ENCODE peak calls at places on chromosomes 1 and 21, in six cellular contexts. R is heart left ventricle, J is breast epithelium, Q is Peyer's patch, O is gastrocnemius medialis, F is IMR-90. P is an unnamed sample. For H3K4me1, the result is how much of the 10 kb centered on the place peaks cover.

GRCh38 chr1:235919127-235919796 is 52.6 kb upstream of the LYST start:
- DNase-seq in R (no peak), J (no peak), Q (no peak), O (no peak), F (no peak), P (no peak)

GRCh38 chr1:225447001-225447615 is 19.3 kb upstream of the LBR start:
- DNase-seq in R (no peak), J (no peak), Q (no peak), O (no peak), F (no peak), P (no peak)

GRCh38 chr1:35622510-35623171 is 18.7 kb downstream of the PSMB2 start:
- DNase-seq in R (no peak), J (no peak), Q (no peak), O (no peak), F (no peak), P (no peak)

GRCh38 chr21:33751120-33751519 is 108.8 kb downstream of the ITSN1 start:
- DNase-seq in R (no peak), J (no peak), Q (no peak), O (no peak), F (peak), P (no peak)

GRCh38 chr21:44028287-44028659 is 16.2 kb downstream of the TRAPPC10 start:
- DNase-seq in R (no peak), J (no peak), Q (no peak), O (no peak), F (no peak), P (no peak)

GRCh38 chr1:164765557-164765956 is 206.6 kb downstream of the PBX1 start:
- DNase-seq in R (no peak), J (no peak), Q (no peak), O (no peak), F (peak), P (no peak)

GRCh38 chr1:41278076-41278475 is 36.0 kb upstream of the SCMH1 start:
- DNase-seq in R (no peak), J (no peak), Q (no peak), O (no peak), F (no peak), P (no peak)

GRCh38 chr1:64686828-64687724 is 57.8 kb upstream of the RAVER2 start:
- DNase-seq in R (no peak), J (no peak), Q (no peak), O (no peak), F (peak), P (peak)

GRCh38 chr1:15848143-15848928 is 829 bp downstream of the SPEN start:
- DNase-seq in R (peak), J (no peak), Q (peak), O (no peak), F (peak), P (peak)

GRCh38 chr1:214068979-214069378 is 81.2 kb downstream of the PROX1 start:
- DNase-seq in R (no peak), J (no peak), Q (no peak), O (no peak), F (no peak), P (no peak)

GRCh38 chr1:93585059-93585966 is 96.3 kb downstream of the BCAR3 start:
- DNase-seq in R (peak), J (peak), Q (peak), O (peak), F (no peak), P (peak)

GRCh38 chr1:237124856-237125462 is 83.0 kb downstream of the RYR2 start:
- DNase-seq in R (no peak), J (no peak), Q (no peak), O (no peak), F (no peak), P (no peak)

GRCh38 chr1:3547055-3548005 is 64.0 kb downstream of the MEGF6 start:
- DNase-seq in R (no peak), J (peak), Q (no peak), O (no peak), F (no peak), P (peak)

GRCh38 chr1:85259866-85260345 is 444 bp upstream of the C1orf52 start:
- DNase-seq in R (peak), J (no peak), Q (no peak), O (no peak), F (peak), P (peak)

GRCh38 chr1:56502700-56503245 is 76.6 kb downstream of the PLPP3 start:
- DNase-seq in R (no peak), J (no peak), Q (no peak), O (no peak), F (peak), P (no peak)

GRCh38 chr1:113975211-113975895 is 3.9 kb upstream of the OLFML3 start:
- DNase-seq in R (no peak), J (no peak), Q (no peak), O (no peak), F (peak), P (no peak)

GRCh38 chr1:154404511-154404931 is 622 bp upstream of the IL6R start:
- DNase-seq in R (no peak), J (no peak), Q (no peak), O (peak), F (no peak), P (no peak)

GRCh38 chr1:20219991-20220390 is 33.7 kb upstream of the PLA2G2C start:
- DNase-seq in R (no peak), J (no peak), Q (no peak), O (no peak), F (no peak), P (no peak)

GRCh38 chr1:158720620-158721019 is at the start of gene OR6K3:
- DNase-seq in R (no peak), J (no peak), Q (no peak), O (no peak), F (no peak), P (no peak)
- TF ChIP-seq CTCF in R (no peak), J (no peak), Q (no peak), O (no peak), F (no peak), P (no peak)

DNA sequence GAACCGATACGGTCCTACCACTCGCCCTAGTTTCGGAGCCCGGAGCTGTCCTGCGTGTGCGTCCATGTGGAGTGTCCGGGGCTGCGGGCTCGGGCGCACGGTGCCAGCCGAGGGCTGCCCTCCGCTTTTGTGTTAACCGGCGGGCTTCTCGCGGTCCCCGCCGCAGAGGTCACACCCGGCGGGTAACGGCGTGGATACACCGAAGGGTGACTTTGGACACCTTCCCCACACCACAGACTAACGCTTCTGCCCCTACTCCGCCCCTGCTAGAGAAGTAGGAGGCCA is 695 bp upstream of the ATF3 start:
- DNase-seq in R (no peak), J (peak), Q (no peak), O (no peak), F (no peak), P (no peak)
- TF ChIP-seq POLR2A in R (no peak), J (no peak), Q (no peak), O (no peak), F (no peak), P (no peak)

DNA sequence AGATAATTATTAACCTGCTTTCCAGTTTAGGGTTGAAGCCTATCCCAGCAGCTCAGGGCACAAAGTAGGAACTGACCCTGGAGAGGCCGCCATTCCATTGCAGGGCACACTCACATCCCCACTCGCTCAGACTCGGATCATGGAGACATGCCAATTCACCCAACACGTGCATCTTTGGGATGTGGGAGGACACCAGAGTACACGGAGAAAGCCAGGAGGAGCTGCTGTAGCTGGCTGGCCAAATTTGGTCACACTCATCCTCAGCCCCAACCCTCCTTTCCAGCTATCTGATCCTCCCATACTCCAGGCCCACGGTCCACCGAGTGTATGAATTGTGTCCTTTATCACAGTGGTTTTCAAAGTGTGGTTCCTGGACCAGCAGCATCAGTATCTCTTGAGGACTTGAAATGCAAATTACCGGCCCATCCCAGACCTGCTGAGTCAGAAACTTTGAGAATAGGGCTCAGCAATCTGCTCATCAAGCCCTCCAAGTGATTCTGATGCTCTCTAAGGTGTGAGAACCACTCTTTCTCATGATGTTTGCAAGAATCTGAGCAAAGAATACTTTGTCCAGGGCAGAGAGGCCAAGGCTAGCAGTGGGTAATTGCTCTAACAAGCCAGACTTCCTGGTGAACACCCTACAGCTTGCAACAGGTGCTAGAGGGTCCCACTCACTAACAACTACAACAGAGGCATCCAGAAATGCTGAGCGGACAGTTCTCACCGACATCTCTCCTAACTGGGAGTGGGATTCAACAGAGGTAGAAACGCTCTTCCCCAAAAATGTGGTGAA is 26.3 kb downstream of the IER5 start:
- DNase-seq in R (no peak), J (no peak), Q (no peak), O (peak), F (no peak), P (no peak)
- H3K4me1 ChIP-seq in R (under half), J (under half), Q (under half), O (under half), F (under half), P (under half)

GRCh38 chr1:6783956-6784559 is 1.2 kb upstream of the CAMTA1 start:
- DNase-seq in R (no peak), J (no peak), Q (no peak), O (no peak), F (no peak), P (no peak)
- TF ChIP-seq CTCF in R (no peak), J (no peak), Q (no peak), O (no peak), F (no peak), P (no peak)

DNA sequence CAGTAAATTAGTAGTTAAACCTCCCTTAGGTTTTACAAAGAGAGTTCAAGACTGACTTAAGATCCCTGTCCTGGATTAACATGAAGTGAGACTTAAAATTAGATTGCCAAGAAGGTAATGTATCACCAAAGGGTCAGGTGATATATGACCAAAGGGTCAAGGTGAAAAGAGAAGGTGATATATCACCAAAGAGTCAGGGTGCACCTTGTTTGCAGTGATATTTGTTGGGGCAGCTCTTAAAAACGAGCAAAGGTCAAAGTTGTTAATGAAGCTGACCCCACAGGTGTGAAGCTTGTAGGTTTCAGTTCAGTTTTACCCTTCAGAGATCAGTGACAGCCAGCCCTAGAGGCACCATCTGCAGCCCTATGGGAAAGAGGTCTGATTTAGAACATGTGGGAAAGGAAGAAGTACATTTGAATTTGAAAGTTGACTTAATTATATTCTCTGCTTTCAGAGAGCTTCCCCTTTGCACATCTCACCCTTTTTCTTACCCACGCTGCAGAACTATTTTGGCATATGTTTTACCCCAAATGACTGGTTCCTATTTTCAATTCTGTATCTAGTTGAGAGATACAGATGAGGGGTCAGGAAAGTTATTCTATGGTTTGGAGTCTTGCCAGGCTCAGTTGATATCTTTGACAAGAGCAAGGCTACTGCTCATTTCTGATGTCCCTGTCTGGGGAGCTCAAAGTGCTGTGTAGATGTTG is 170.8 kb downstream of the S1PR1 start:
- DNase-seq in R (no peak), J (no peak), Q (no peak), O (no peak), F (no peak), P (no peak)
- TF ChIP-seq POLR2A in R (no peak), J (no peak), Q (no peak), O (no peak), F (no peak), P (no peak)

GRCh38 chr1:89723863-89724262 is 90.9 kb downstream of the LRRC8C start:
- DNase-seq in R (no peak), J (no peak), Q (no peak), O (peak), F (peak), P (no peak)
- H3K4me1 ChIP-seq in R (under half), J (under half), Q (under half), O (under half), F (under half), P (under half)

GRCh38 chr1:66730462-66730861 is 21.8 kb upstream of the DYNLT5 start:
- DNase-seq in R (no peak), J (no peak), Q (no peak), O (no peak), F (no peak), P (no peak)

GRCh38 chr1:66732407-66733166 is 19.7 kb upstream of the DYNLT5 start:
- DNase-seq in R (no peak), J (no peak), Q (no peak), O (no peak), F (peak), P (no peak)

GRCh38 chr1:66729130-66729922 is 22.9 kb upstream of the DYNLT5 start:
- DNase-seq in R (no peak), J (no peak), Q (no peak), O (no peak), F (no peak), P (no peak)

GRCh38 chr1:66731462-66731861 is 20.8 kb upstream of the DYNLT5 start:
- DNase-seq in R (no peak), J (no peak), Q (no peak), O (no peak), F (no peak), P (no peak)

GRCh38 chr1:66733348-66734017 is 18.8 kb upstream of the DYNLT5 start:
- DNase-seq in R (no peak), J (no peak), Q (no peak), O (no peak), F (no peak), P (no peak)
- TF ChIP-seq CTCF in R (no peak), J (no peak), Q (no peak), O (no peak), F (no peak), P (no peak)

DNA sequence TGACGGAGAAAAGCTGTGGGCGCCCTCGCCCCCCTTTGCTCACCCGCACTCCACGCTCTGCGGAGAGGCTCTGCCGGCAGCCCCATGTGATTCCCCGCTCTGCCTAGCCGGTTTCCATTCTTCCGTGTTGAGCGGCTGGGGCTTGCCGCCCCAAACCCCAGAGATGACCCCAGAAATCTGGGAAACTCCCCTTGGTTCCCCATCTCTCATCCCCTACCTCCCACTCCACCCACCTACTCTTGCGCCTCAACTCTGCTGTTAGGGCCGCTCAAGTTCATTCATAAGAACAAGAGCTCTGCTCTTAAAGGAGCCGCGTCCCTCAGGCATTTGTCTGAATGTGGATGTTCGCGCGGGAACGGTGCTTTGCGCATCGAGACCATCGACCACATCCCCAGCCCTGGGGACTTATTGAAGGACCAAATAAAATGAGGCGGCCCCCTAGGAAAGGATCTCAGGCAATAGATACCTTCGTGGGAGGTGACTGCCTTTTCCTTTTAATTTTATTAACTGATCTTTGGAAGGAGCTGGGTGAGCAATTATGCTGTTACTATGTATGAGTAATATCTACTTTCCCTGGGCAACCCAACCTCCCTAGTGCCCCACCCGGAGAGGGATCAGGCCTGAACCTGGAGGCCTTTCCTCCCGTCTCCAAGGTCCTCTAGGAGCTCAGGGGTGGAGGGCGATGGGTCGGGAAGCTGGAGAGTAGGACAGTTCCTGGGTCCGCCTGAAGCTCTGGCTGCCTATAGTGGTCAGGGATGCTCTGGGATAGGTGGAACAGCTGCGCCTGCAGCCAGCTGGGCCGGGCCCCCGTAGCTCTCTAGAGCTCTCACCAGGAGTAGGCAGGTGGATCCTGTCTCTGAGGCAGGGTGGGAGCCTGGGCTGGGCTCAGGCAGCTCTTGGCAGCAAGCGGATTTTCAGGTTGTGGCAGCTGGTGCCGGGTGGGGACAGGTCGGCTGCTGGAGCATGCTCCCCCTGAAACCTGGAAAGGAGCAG is 898 bp downstream of the MFSD2A start:
- DNase-seq in R (no peak), J (no peak), Q (peak), O (no peak), F (peak), P (peak)
- TF ChIP-seq POLR2A in R (no peak), J (no peak), Q (peak), O (no peak), F (no peak), P (no peak)